ENCODE peak calls at places on chromosomes 3 and 15, in seven cellular contexts. N is breast epithelium, L is upper lobe of left lung, Z is uterus, P is IMR-90, O is body of pancreas, A is spleen. I is an unnamed sample. For H3K27me3, the result is how much of the 10 kb centered on the place peaks cover.

GRCh38 chr3:168511428-168512014 is 415.8 kb upstream of the GOLIM4 start:
- DNase-seq in O (no peak), P (peak), Z (no peak), A (no peak), L (no peak), N (no peak), I (no peak)

GRCh38 chr3:63654246-63654645 is 1.8 kb downstream of the SNTN start:
- DNase-seq in P (peak), L (no peak), N (no peak), A (no peak), Z (no peak), O (no peak), I (no peak)

GRCh38 chr15:64622410-64623260 is 152.8 kb downstream of the RBPMS2 start:
- DNase-seq in P (no peak), O (no peak), A (peak), L (no peak), N (no peak), Z (no peak), I (no peak)

GRCh38 chr3:196406806-196407470 is 25.3 kb downstream of the UBXN7 start:
- DNase-seq in P (peak), L (no peak), N (no peak), Z (no peak), O (no peak), A (no peak), I (no peak)

GRCh38 chr3:56790016-56790950 is 11.5 kb downstream of the ARHGEF3 start:
- DNase-seq in Z (no peak), N (no peak), A (no peak), L (no peak), P (no peak), O (no peak), I (no peak)

GRCh38 chr3:126131881-126132750 is 48.2 kb upstream of the SLC41A3 start:
- DNase-seq in N (no peak), L (peak), A (peak), O (peak), P (no peak), Z (peak), I (no peak)

GRCh38 chr3:176919836-176920760 is 277.2 kb downstream of the TBL1XR1 start:
- DNase-seq in P (peak), O (peak), Z (no peak), L (no peak), A (no peak), N (no peak), I (no peak)

GRCh38 chr3:112813723-112814171 is 32.9 kb downstream of the CD200R1L start:
- DNase-seq in L (peak), A (peak), N (no peak), P (peak), O (no peak), Z (no peak), I (no peak)

GRCh38 chr15:90571063-90571541 is 41.4 kb downstream of the CRTC3 start:
- DNase-seq in N (peak), P (no peak), L (peak), O (no peak), A (peak), Z (no peak), I (no peak)

GRCh38 chr3:65687741-65688140 is 351.0 kb downstream of the MAGI1 start:
- DNase-seq in O (no peak), P (no peak), A (no peak), L (no peak), N (no peak), Z (no peak), I (no peak)

GRCh38 chr3:53350652-53351051 is 3.3 kb upstream of the DCP1A start:
- DNase-seq in O (no peak), N (no peak), A (no peak), Z (no peak), L (no peak), P (peak), I (no peak)

GRCh38 chr15:82933576-82933975 is 18.9 kb downstream of the HOMER2 start:
- DNase-seq in L (no peak), Z (no peak), A (peak), P (no peak), N (no peak), O (no peak), I (no peak)

GRCh38 chr15:38605744-38606143 is 41.1 kb upstream of the RASGRP1 start:
- DNase-seq in O (no peak), A (no peak), L (no peak), P (no peak), N (no peak), Z (no peak), I (no peak)

GRCh38 chr3:141410408-141410807 is 42.1 kb downstream of the ZBTB38 start:
- DNase-seq in Z (peak), L (no peak), N (no peak), P (peak), A (no peak), O (peak), I (no peak)

GRCh38 chr3:195160257-195160898 is 110.6 kb downstream of the XXYLT1 start:
- DNase-seq in P (peak), N (no peak), Z (peak), A (no peak), O (no peak), L (no peak), I (no peak)

GRCh38 chr3:110343945-110344344 is 727.7 kb upstream of the NECTIN3 start:
- DNase-seq in N (no peak), A (no peak), P (peak), O (no peak), L (no peak), Z (no peak), I (no peak)

GRCh38 chr15:34027606-34028005 is 11.4 kb downstream of the AVEN start:
- DNase-seq in N (no peak), Z (no peak), A (no peak), O (no peak), L (no peak), P (no peak), I (no peak)

GRCh38 chr3:148727242-148727641 is 29.5 kb downstream of the AGTR1 start:
- DNase-seq in L (no peak), A (no peak), P (no peak), O (peak), Z (no peak), N (peak), I (no peak)

GRCh38 chr3:42490243-42490642 is 12.2 kb upstream of the VIPR1 start:
- DNase-seq in P (no peak), L (peak), N (peak), O (peak), A (no peak), Z (no peak), I (no peak)

GRCh38 chr3:58754074-58754473 is 87.5 kb upstream of the FAM3D start:
- DNase-seq in P (no peak), Z (no peak), L (no peak), O (no peak), A (no peak), N (no peak), I (no peak)

GRCh38 chr15:40830884-40831283 is 2.4 kb upstream of the PPP1R14D start:
- DNase-seq in L (no peak), N (no peak), O (no peak), A (no peak), Z (no peak), P (no peak), I (no peak)

GRCh38 chr3:153293222-153293621 is 131.2 kb downstream of the RAP2B start:
- DNase-seq in P (peak), L (no peak), O (no peak), N (no peak), Z (no peak), A (no peak), I (no peak)

GRCh38 chr3:155244206-155244605 is 49.3 kb downstream of the STRIT1 start:
- DNase-seq in N (no peak), P (peak), O (no peak), A (no peak), Z (no peak), L (no peak), I (no peak)

GRCh38 chr3:14358426-14359211 is 43.8 kb upstream of the SLC6A6 start:
- DNase-seq in O (no peak), N (peak), L (peak), Z (peak), A (no peak), P (peak), I (no peak)

GRCh38 chr3:20832963-20833362 is 647.0 kb upstream of the SGO1 start:
- DNase-seq in O (no peak), N (no peak), L (no peak), P (no peak), A (no peak), Z (no peak), I (no peak)

GRCh38 chr15:47399100-47399499 is 318.2 kb upstream of the SEMA6D start:
- DNase-seq in Z (no peak), P (peak), L (no peak), A (no peak), N (no peak), O (no peak), I (no peak)

GRCh38 chr3:16399473-16399872 is 114.0 kb downstream of the RFTN1 start:
- DNase-seq in Z (peak), A (no peak), L (peak), P (peak), O (no peak), N (no peak), I (no peak)

GRCh38 chr15:26433818-26434217 is 339.0 kb downstream of the GABRB3 start:
- DNase-seq in P (no peak), Z (no peak), A (no peak), O (no peak), L (no peak), N (no peak), I (no peak)

GRCh38 chr3:145882416-145882815 is 278.6 kb downstream of the PLOD2 start:
- DNase-seq in L (no peak), N (no peak), A (no peak), O (no peak), P (no peak), Z (no peak), I (no peak)

DNA sequence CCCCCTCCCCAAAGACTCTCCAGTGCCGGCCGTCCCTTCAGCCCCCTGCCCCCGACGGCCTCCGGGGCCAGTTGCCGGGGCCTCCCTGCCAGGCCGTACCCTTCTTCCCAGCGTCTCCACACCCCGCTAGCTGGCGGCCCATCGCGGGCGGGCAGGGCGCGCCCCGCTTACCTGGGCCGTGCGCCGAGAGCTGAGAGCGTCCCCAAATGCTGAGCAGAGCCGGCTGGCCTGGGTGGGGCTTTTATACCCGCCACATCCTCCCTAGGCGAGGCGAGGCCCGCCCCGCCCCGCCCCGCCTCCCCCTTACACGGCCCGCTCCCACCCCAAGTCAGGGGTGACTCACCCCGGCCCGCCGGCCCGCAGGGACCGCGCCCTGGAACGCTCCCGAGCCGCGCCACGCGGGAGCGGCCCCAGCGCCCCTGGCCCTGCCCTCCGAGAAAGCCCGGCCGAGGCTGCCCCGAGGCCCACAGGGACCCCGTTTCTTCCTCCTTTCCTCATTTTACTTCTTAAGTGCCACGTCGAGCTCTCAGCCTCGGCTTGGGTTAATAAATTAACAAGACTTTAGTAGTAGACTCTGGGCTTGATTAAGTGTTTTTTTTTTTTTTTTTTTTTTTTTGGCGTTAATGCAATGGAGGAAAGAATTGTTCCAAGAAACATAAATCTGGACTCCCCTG is at the start of gene ANXA2:
- DNase-seq in N (peak), O (peak), A (peak), Z (peak), L (peak), P (peak), I (peak)
- TF ChIP-seq POLR2A in N (peak), O (peak), A (no peak), Z (peak), L (peak), P (peak), I (peak)

GRCh38 chr3:10609134-10609533 is 103.7 kb upstream of the ATP2B2 start:
- DNase-seq in N (no peak), P (no peak), L (no peak), Z (no peak), A (peak), O (no peak), I (no peak)
- H3K27me3 ChIP-seq in N (under half), P (under half), L (under half), Z (under half), A (under half), O (under half), I (under half)

DNA sequence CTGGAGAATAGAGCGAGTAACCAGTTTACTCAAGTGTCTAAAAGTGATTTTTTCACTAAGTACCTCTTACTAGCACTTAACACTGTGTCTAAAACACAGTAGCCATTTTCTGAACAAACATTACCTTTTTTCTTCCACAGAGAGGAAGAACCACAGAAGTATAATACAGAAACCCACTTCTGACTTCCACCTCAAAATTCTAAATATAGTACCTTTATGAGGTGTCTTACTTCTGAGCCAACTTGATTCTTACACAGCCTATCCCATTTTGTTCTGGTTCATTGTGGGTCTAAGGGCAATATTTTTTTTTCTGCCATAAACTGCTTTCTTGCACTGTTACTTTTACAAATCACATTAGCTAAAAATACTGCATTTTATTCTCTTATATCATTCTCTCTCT is 821.0 kb downstream of the FHIT start:
- DNase-seq in A (no peak), O (no peak), P (no peak), L (no peak), N (no peak), Z (no peak), I (no peak)
- TF ChIP-seq POLR2A in A (no peak), O (no peak), P (no peak), L (no peak), N (no peak), Z (no peak), I (no peak)

GRCh38 chr15:58348095-58348812 is 83.5 kb upstream of the LIPC start:
- DNase-seq in N (no peak), O (no peak), P (no peak), Z (no peak), A (no peak), L (no peak), I (no peak)

GRCh38 chr15:58357529-58358476 is 74.0 kb upstream of the LIPC start:
- DNase-seq in A (no peak), N (no peak), O (no peak), L (no peak), P (peak), Z (no peak), I (no peak)

GRCh38 chr15:58355352-58355964 is 76.3 kb upstream of the LIPC start:
- DNase-seq in L (no peak), P (no peak), Z (no peak), O (no peak), A (no peak), N (no peak), I (no peak)

GRCh38 chr15:58355965-58356358 is 75.8 kb upstream of the LIPC start:
- DNase-seq in P (no peak), L (no peak), O (no peak), A (no peak), Z (no peak), N (no peak), I (no peak)

DNA sequence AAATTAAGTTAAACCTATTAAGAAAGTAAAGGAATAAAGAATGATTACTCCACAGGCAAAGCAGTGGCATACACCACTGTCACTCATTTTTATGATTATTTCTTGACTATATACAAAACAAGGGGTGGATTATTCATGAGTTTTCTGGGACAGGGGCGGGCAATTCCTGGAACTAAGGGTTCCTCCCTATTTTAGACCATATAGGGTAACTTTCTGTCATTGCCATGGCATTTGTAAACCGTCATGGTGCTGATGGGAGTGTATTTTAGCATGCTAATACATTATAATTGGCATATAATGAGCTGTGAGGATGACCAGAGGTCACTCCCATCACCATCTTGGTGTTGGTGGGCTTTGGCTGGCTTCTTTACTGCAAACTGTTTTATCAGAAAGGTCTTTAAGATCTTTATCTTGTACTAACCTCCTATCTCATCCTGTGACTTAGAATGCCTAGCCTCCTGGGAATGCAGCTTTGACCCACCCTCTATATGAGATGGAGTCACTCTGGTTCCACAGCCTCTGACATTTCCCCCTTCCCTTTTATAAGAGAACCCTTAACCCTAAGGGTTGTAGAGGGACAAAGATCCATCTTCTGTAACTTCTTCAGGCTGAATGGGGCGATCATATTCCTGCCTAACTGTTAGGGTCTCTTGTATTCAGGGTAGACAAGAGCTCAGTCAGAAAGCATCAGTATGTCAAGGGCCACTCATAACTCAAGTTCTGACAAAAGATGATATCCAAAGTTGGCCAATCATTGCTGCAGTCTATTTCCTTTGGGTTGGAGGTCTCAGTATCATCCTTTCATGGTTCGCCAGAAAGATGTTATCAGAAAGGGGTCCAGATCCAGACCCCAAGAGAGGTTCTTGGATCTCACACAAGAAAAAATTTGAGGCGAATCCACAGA is 79.5 kb upstream of the LIPC start:
- DNase-seq in L (no peak), O (no peak), A (no peak), N (no peak), Z (no peak), P (no peak), I (no peak)
- H3K27me3 ChIP-seq in L (under half), O (under half), A (under half), N (under half), Z (under half), P (under half), I (under half)

GRCh38 chr15:78437762-78438594 is at the start of gene IREB2:
- DNase-seq in N (peak), L (peak), P (peak), A (peak), Z (peak), O (peak), I (peak)
- TF ChIP-seq POLR2A in N (no peak), L (peak), P (peak), A (no peak), Z (peak), O (peak), I (no peak)

GRCh38 chr3:127423856-127424765 is 136.3 kb upstream of the PRR20G start:
- DNase-seq in Z (no peak), P (no peak), A (peak), O (no peak), N (no peak), L (no peak), I (no peak)
- H3K27me3 ChIP-seq in Z (under half), P (half or more), A (under half), O (under half), N (under half), L (under half), I (half or more)

GRCh38 chr3:182970811-182971418 is 9.4 kb downstream of the DCUN1D1 start:
- DNase-seq in A (no peak), P (no peak), N (no peak), O (no peak), Z (no peak), L (no peak), I (no peak)
- TF ChIP-seq POLR2A in A (no peak), P (no peak), N (no peak), O (no peak), Z (no peak), L (no peak), I (no peak)

DNA sequence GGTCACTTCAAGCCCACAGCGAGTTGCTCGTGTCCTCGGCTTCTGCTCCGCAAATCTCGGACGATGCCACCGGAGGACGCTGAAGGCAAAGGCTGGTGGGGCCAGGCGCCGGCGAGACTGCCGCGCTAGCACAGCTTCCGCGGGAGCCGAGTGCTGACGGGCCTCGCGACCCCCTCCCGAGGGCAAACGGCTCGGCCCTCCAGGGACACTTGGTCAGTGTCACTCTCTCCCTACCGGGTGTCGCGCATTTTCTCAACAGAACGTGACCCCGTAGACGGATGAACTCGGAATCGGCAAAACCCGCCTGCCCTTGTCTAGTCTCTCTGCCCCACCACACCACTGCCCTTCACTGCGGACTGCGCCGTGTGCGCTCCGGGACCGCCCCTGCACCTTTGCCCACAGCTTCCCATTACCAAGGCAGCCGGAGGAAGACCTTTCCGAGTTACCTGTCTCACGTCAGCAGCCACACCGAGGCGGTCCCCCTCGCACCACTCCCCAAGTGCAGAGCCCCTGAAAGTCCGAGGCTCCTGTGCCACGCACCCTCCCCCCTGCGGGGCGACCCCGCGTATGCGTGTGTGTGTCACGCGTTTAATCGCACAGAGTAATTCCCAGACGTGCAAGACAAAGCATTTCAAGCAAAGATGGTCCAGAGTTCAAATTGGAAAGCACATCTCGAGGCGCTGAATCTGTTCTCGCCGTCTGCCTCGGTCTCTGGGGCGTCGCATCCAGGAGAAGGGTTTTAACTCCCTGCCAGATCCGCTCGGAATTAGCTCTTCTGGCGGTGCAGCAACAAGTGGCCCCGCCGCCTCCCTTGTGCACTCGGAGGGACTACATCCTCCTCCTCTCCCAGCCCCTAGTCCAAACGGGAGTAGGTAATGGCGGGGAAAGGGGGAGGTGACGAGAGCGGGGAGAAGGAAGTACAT is 245.0 kb upstream of the TOPAZ1 start:
- DNase-seq in Z (no peak), O (peak), N (no peak), A (peak), P (no peak), L (no peak), I (no peak)
- H3K27me3 ChIP-seq in Z (under half), O (under half), N (under half), A (half or more), P (half or more), L (under half), I (under half)

I was measured in esophagus squamous epithelium.